ENCODE peak calls at places on chromosomes 16 and 17, in eight cellular contexts. F, U, C, Z, H, X, B and P are unnamed samples.

GRCh38 chr16:84258266-84258665 is 18.5 kb upstream of the KCNG4 start:
- DNase-seq in F (no peak), U (no peak), C (no peak), Z (no peak), H (no peak), X (no peak), B (no peak), P (no peak)

GRCh38 chr17:57338257-57338919 is 82.1 kb downstream of the MSI2 start:
- DNase-seq in F (no peak), U (no peak), C (no peak), Z (peak), H (peak), X (no peak), B (no peak), P (no peak)

GRCh38 chr17:2251098-2251497 is 52.5 kb downstream of the SMG6 start:
- DNase-seq in F (no peak), U (no peak), C (no peak), Z (no peak), H (no peak), X (no peak), B (no peak), P (no peak)

GRCh38 chr16:86030116-86030515 is 131.2 kb downstream of the IRF8 start:
- DNase-seq in F (no peak), U (no peak), C (no peak), Z (no peak), H (no peak), X (no peak), B (no peak), P (no peak)

GRCh38 chr17:75753193-75753513 is 11.8 kb downstream of the GALK1 start:
- DNase-seq in F (no peak), U (no peak), C (no peak), Z (no peak), H (no peak), X (no peak), B (no peak), P (no peak)

GRCh38 chr16:74199066-74199841 is 97.4 kb upstream of the PSMD7 start:
- DNase-seq in F (no peak), U (no peak), C (no peak), Z (no peak), H (no peak), X (no peak), B (no peak), P (no peak)

GRCh38 chr16:56400458-56400857 is 24.9 kb downstream of the AMFR start:
- DNase-seq in F (no peak), U (no peak), C (no peak), Z (no peak), H (no peak), X (no peak), B (no peak), P (no peak)

GRCh38 chr17:2068589-2069051 is 13.7 kb downstream of the HIC1 start:
- DNase-seq in F (no peak), U (peak), C (no peak), Z (no peak), H (no peak), X (no peak), B (no peak), P (no peak)

GRCh38 chr17:15431201-15431600 is 36.2 kb downstream of the CDRT4 start:
- DNase-seq in F (no peak), U (no peak), C (peak), Z (no peak), H (no peak), X (no peak), B (no peak), P (no peak)

GRCh38 chr16:54244061-54244886 is 42.3 kb downstream of the IRX3 start:
- DNase-seq in F (no peak), U (no peak), C (no peak), Z (no peak), H (no peak), X (no peak), B (no peak), P (no peak)